ENCODE peak calls at places on chromosomes 1 and 21, in four cellular contexts. L is K562, T is GM12878, F is WTC11. C is an unnamed sample.
A peak's percentile ranks its signal among the peaks of the same experiment; 100 is the strongest.

GRCh38 chr1:184773762-184774320 is 19.2 kb upstream of the EDEM3 start:
- DNase-seq in F (no peak), L (no peak), T (no peak), C (no peak)

GRCh38 chr1:55822896-55823295 is 607.7 kb upstream of the USP24 start:
- DNase-seq in F (no peak), L (no peak), T (no peak), C (no peak)

GRCh38 chr1:222926566-222926965 is 111.7 kb downstream of the DISP1 start:
- DNase-seq in L (no peak), T (no peak), F (no peak), C (no peak)

GRCh38 chr1:81296584-81296983 is 504.1 kb upstream of the ADGRL2 start:
- DNase-seq in F (no peak), L (no peak), T (no peak), C (no peak)

GRCh38 chr21:35512321-35512720 is 463.2 kb upstream of the RUNX1 start:
- DNase-seq in F (no peak), T (no peak), L (no peak), C (no peak)

GRCh38 chr1:46244656-46245371 is 2.7 kb upstream of the RAD54L start:
- DNase-seq in F (no peak), L (peak; percentile 48), T (no peak), C (no peak)

GRCh38 chr1:8679411-8679800 is 138.0 kb downstream of the RERE start:
- DNase-seq in T (no peak), L (no peak), F (no peak), C (no peak)

GRCh38 chr1:18703041-18703621 is 72.5 kb downstream of the PAX7 start:
- DNase-seq in T (no peak), F (peak; percentile 55), L (peak; percentile 39), C (peak; percentile 10)

GRCh38 chr1:27872802-27873665 is 690 bp downstream of the THEMIS2 start:
- DNase-seq in T (no peak), L (peak; percentile 65), F (peak; percentile 40), C (no peak)

GRCh38 chr1:92804721-92805169 is 19.8 kb upstream of the EVI5 start:
- DNase-seq in L (peak; percentile 67), T (no peak), F (peak; percentile 27), C (peak; percentile 41)

GRCh38 chr1:52641307-52641706 is 8.3 kb downstream of the SHISAL2A start:
- DNase-seq in F (no peak), L (no peak), T (no peak), C (no peak)

GRCh38 chr1:3776231-3777030 is 3.9 kb downstream of the SMIM1 start:
- DNase-seq in F (no peak), T (no peak), L (no peak), C (no peak)

GRCh38 chr1:84940481-84940880 is 47.5 kb upstream of the LPAR3 start:
- DNase-seq in F (no peak), L (no peak), T (no peak), C (no peak)

GRCh38 chr1:150981177-150981804 is 801 bp upstream of the ANXA9 start:
- DNase-seq in T (no peak), F (peak; percentile 82), L (no peak), C (peak; percentile 87)

GRCh38 chr1:65467536-65467935 is 47.1 kb downstream of the LEPR start:
- DNase-seq in L (peak; percentile 62), T (no peak), F (peak; percentile 63), C (peak; percentile 95)

GRCh38 chr1:24149854-24150227 is 6.9 kb upstream of the IL22RA1 start:
- DNase-seq in F (no peak), L (peak; percentile 80), T (no peak), C (no peak)

GRCh38 chr1:166026561-166026960 is 140.2 kb downstream of the FAM78B start:
- DNase-seq in F (no peak), T (no peak), L (no peak), C (no peak)

GRCh38 chr21:41364308-41364707 is 2.5 kb downstream of the MX2 start:
- DNase-seq in L (no peak), T (no peak), F (no peak), C (no peak)

GRCh38 chr1:29515188-29515955 is 279.1 kb downstream of the PTPRU start:
- DNase-seq in F (no peak), T (no peak), L (no peak), C (no peak)

GRCh38 chr1:39671793-39672550 is at the start of gene NT5C1A:
- DNase-seq in F (peak; percentile 48), T (no peak), L (peak; percentile 71), C (no peak)
- TF ChIP-seq ETV6 in F (no peak), T (no peak), L (no peak), C (no peak)

DNA sequence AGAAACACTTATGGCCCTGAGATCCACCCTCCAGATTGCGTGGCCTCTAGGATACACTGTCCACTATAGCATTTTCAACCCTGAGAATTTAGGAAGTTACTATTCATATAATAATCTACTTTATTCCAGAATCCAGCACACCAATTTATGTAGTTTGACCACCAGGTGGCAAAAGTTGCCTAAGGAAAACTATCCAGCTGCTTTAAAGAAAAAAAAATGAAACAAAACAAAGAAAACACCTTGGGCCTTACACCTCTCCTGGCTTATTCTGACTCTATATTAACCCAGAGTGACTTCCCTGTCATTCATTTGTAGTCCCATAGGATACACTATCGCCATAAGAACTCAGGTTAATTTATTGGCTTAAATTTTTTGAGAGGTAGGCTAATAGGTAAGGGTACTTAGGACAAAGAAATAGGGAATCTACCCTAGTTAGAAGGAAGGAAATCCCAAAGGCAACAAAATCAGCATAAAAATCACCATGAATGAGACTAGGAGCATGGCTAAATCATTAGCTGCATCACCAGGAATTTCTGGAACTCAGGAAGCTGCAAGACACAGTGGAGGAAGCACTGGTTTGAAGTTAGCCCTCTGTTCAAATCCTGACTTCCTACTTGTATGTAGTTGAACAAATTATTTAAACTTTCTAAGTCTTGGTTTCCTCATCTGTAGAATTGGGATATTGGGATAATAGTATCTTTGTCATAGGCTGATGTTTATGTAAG is 107.5 kb downstream of the SPAG17 start:
- DNase-seq in T (no peak), L (no peak), F (no peak), C (peak; percentile 15)
- TF ChIP-seq ETV6 in T (no peak), L (no peak), F (no peak), C (no peak)

DNA sequence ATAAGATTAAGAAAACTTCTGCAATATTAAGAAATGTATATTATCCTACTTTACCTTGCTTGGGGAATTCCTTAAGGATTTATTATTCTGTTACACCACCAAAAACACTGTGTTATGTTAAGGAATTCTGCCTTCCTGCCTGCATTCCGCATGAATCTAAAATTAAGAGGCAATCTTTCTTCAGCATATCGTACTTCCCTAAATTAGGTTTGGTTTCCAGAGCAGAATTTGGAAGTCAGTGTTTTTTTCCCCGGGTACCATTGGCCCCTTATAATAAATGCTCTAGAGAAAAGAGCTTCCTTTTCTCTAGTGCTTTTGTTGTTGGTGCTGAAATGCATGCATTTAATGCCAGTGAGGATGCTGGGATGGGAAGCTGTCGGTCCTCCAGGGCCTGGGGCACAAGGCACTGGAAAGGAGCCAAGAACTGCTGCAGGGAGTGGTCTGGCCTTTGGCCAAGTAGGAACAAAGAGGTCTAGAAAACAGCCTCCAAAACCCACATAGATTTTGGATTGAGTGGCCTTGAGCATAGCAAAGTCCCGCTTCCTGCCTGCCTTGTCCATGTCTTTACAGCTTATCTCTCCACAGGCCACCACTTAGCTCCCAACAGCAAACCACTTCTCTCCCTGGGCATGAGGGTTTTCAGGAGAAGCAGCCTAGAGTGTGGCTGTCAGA is 69.9 kb downstream of the RRAGC start:
- DNase-seq in L (peak; percentile 54), T (no peak), F (no peak), C (peak; percentile 5)
- TF ChIP-seq ETV6 in L (no peak), T (no peak), F (no peak), C (no peak)

GRCh38 chr1:224696891-224697765 is 81.0 kb downstream of the CNIH3 start:
- DNase-seq in T (no peak), L (no peak), F (no peak), C (no peak)
- TF ChIP-seq ETV6 in T (no peak), L (no peak), F (no peak), C (no peak)

C was measured in HepG2.